ENCODE peak calls at places on chromosome 20, in six cellular contexts. G, D, M, A, X and W are unnamed samples.
A peak's percentile ranks its signal among the peaks of the same experiment; 100 is the strongest.

GRCh38 chr20:58889334-58890072 is 37.0 kb downstream of the GNAS start:
- DNase-seq in G (peak; percentile 68), D (no peak), M (no peak), A (no peak), X (no peak), W (peak; percentile 54)

GRCh38 chr20:24971702-24972101 is 20.8 kb downstream of the APMAP start:
- DNase-seq in G (peak; percentile 28), D (no peak), M (no peak), A (no peak), X (no peak), W (no peak)

GRCh38 chr20:17646901-17647301 is 35.1 kb downstream of the RRBP1 start:
- DNase-seq in G (no peak), D (peak; percentile 39), M (no peak), A (peak; percentile 5), X (no peak), W (peak; percentile 35)

GRCh38 chr20:44802702-44803101 is 7.6 kb downstream of the RIMS4 start:
- DNase-seq in G (no peak), D (no peak), M (no peak), A (no peak), X (no peak), W (no peak)

GRCh38 chr20:3090565-3090964 is 6.0 kb upstream of the AVP start:
- DNase-seq in G (no peak), D (no peak), M (no peak), A (no peak), X (no peak), W (no peak)

GRCh38 chr20:50724851-50725721 is 6.3 kb upstream of the PARD6B start:
- DNase-seq in G (peak; percentile 96), D (peak; percentile 72), M (peak; percentile 73), A (peak; percentile 85), X (peak; percentile 93), W (no peak)

GRCh38 chr20:38270869-38271608 is 10.5 kb upstream of the KIAA1755 start:
- DNase-seq in G (peak; percentile 92), D (no peak), M (peak; percentile 30), A (no peak), X (peak; percentile 67), W (no peak)

GRCh38 chr20:19593762-19594161 is 164.3 kb upstream of the RIN2 start:
- DNase-seq in G (no peak), D (no peak), M (no peak), A (no peak), X (no peak), W (no peak)

GRCh38 chr20:49775229-49775693 is 37.4 kb upstream of the SLC9A8 start:
- DNase-seq in G (peak; percentile 68), D (peak; percentile 71), M (peak; percentile 78), A (peak; percentile 95), X (peak; percentile 76), W (peak; percentile 65)

GRCh38 chr20:50450493-50450826 is 59.7 kb upstream of the PTPN1 start:
- DNase-seq in G (no peak), D (no peak), M (no peak), A (no peak), X (no peak), W (no peak)

GRCh38 chr20:20360464-20360863 is 7.4 kb upstream of the INSM1 start:
- DNase-seq in G (no peak), D (no peak), M (peak; percentile 75), A (no peak), X (no peak), W (no peak)

GRCh38 chr20:48769111-48769879 is 58.5 kb downstream of the PREX1 start:
- DNase-seq in G (no peak), D (no peak), M (no peak), A (no peak), X (no peak), W (peak; percentile 72)

GRCh38 chr20:62061851-62062418 is 3.7 kb downstream of the TAF4 start:
- DNase-seq in G (no peak), D (no peak), M (no peak), A (no peak), X (no peak), W (no peak)
- TF ChIP-seq CTCF in G (no peak), D (no peak), M (no peak), A (no peak), X (no peak), W (no peak)

GRCh38 chr20:47204746-47205122 is 151.8 kb downstream of the ZMYND8 start:
- DNase-seq in G (no peak), D (no peak), M (no peak), A (no peak), X (no peak), W (no peak)

GRCh38 chr20:47205577-47206123 is 150.8 kb downstream of the ZMYND8 start:
- DNase-seq in G (peak; percentile 78), D (peak; percentile 78), M (peak; percentile 36), A (peak; percentile 84), X (no peak), W (peak; percentile 77)

GRCh38 chr20:47209982-47210381 is 146.5 kb downstream of the ZMYND8 start:
- DNase-seq in G (no peak), D (no peak), M (no peak), A (no peak), X (no peak), W (no peak)

GRCh38 chr20:47208534-47209174 is 147.8 kb downstream of the ZMYND8 start:
- DNase-seq in G (no peak), D (no peak), M (no peak), A (no peak), X (no peak), W (no peak)

DNA sequence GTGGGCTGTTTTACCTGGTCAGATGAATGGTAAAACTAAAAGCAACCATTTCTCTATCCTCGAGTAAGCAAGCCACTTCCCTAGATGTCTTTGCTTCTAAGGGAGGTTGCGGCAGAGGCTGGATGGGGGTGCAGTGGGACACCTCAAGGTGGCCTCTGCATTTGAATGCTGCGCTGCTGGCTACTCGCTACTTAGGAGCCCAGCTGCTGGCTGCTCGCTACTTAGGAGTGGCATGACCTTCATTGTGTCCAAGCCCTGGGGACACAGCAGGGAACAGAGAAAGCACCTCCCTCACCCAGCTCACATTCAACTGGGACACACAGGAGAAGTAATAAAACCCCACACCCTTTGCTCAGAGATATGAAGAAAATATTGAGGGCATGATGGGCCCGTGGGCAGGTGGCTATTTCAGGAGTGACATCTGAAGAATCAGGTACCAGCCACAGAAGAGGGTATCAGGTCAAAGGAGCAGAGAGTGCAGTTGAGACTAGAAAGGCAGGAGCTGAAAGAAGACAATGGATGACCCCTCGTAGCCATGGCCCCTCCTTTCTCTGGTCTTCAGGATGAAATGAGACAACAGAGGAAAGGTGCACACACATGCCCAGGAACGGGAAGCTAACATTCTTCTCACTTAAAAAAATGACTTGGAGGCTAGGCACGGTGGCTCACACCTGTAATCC is 149.4 kb downstream of the ZMYND8 start:
- DNase-seq in G (no peak), D (no peak), M (no peak), A (no peak), X (no peak), W (no peak)
- H3K4me1 ChIP-seq in G (no peaks in the 10 kb centered on the region), D (no peaks in the 10 kb centered on the region), M (peaks cover 10% of the 10 kb centered on the region), A (no peaks in the 10 kb centered on the region), X (no peaks in the 10 kb centered on the region), W (no peaks in the 10 kb centered on the region)

GRCh38 chr20:1673424-1673823 is 15.8 kb upstream of the SIRPG start:
- DNase-seq in G (no peak), D (no peak), M (no peak), A (no peak), X (no peak), W (no peak)
- H3K27ac ChIP-seq in G (no peak overlapping the region), D (peak overlapping the region; percentile 0), M (no peak overlapping the region), A (peak overlapping the region; percentile 49), X (no peak overlapping the region), W (no peak overlapping the region)

DNA sequence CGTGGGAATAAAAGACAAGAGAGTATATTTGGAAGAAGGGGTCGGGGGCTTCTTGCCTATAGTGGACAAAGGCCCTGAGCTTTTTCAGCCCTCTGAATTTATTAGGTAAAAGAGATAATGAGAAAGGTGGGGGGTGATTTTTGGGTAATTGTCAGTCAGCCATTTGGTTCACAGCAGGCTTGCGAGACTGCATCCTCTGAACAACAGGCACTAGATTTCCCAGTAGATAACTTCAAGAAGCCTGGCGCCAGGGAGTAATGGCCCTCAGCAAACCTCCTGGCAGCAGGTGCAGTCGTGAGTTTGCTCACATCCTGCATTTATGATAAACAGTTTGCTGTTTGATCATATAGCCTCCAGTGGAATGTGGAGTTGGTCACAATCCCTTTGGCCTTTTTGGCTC is 609.0 kb downstream of the DHX35 start:
- DNase-seq in G (no peak), D (no peak), M (no peak), A (no peak), X (no peak), W (no peak)
- TF ChIP-seq CTCF in G (no peak), D (no peak), M (no peak), A (no peak), X (no peak), W (no peak)

GRCh38 chr20:47317127-47317895 is 39.2 kb downstream of the ZMYND8 start:
- DNase-seq in G (peak; percentile 94), D (peak; percentile 91), M (peak; percentile 71), A (peak; percentile 96), X (peak; percentile 77), W (peak; percentile 84)

GRCh38 chr20:47318027-47318595 is 38.4 kb downstream of the ZMYND8 start:
- DNase-seq in G (no peak), D (peak; percentile 62), M (no peak), A (peak; percentile 63), X (peak; percentile 66), W (peak; percentile 52)

GRCh38 chr20:47319517-47320252 is 36.8 kb downstream of the ZMYND8 start:
- DNase-seq in G (no peak), D (peak; percentile 83), M (no peak), A (no peak), X (peak; percentile 64), W (peak; percentile 81)

GRCh38 chr20:47316776-47317126 is 39.7 kb downstream of the ZMYND8 start:
- DNase-seq in G (no peak), D (peak; percentile 40), M (no peak), A (no peak), X (no peak), W (no peak)

DNA sequence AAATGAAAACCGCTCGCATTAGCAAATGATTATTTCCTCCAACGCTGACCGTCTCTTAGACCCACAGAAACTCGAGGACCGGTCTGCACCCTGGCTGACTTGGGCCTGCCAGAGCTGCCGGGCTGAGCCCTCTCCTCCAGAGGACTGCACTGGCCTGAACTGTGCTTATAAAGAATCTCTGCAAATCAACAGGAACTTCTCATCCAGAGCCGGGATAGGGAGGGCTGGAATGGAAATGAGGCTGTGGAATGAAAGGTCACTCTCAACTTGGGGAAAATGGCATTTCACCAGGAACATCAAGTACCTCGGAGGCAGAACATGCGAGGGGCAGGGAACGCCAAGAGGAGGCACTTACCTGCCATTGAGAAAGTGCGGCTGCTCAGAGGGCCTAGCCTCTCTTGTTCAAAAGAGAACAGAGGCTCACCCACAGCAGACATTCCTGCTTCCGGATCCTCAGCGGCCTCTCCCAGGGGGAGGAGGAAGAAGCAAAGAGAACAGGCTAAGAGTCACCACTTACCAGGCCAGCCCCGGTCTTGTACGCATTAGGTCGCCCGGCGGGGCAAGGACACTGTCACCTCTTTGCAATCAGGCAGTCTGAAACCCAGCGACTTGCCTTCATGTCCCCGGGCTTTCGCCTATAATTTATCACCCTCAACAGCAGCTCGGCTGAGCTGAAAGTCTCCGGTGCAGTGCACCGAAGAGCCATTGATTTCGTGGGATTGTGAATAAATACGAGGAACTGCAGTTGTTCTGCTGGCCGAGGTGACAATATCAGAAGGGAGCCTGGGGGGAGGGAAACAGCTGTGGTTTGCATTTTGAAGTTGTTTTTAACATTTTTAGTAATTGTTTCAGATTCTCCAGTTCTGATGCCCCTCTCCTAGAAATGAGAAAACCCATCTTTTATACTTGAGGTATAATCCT is 37.6 kb downstream of the ZMYND8 start:
- DNase-seq in G (peak; percentile 92), D (peak; percentile 93), M (peak; percentile 49), A (peak; percentile 97), X (peak; percentile 81), W (peak; percentile 92)
- H3K4me1 ChIP-seq in G (peaks cover 4% of the 10 kb centered on the region), D (peaks cover 91% of the 10 kb centered on the region), M (peaks cover 96% of the 10 kb centered on the region), A (peaks cover 64% of the 10 kb centered on the region), X (peaks cover 28% of the 10 kb centered on the region), W (peaks cover 88% of the 10 kb centered on the region)